ENCODE peak calls at places on chromosome 7, in four cellular contexts. J is heart left ventricle; Q is GM23248; M is CD8-positive, alpha-beta memory T cell. R is an unnamed sample.

GRCh38 chr7:24337180-24337579 is 53.2 kb downstream of the NPY start:
- DNase-seq in M (no peak), J (no peak), Q (no peak), R (no peak)

GRCh38 chr7:121278120-121279021 is 50.4 kb upstream of the WNT16 start:
- DNase-seq in Q (peak), M (no peak), J (no peak), R (no peak)

GRCh38 chr7:66554326-66554725 is 74.4 kb upstream of the KCTD7 start:
- DNase-seq in M (no peak), Q (peak), J (no peak), R (no peak)

GRCh38 chr7:130901209-130901783 is 167.3 kb upstream of the KLF14 start:
- DNase-seq in Q (peak), M (no peak), J (peak), R (peak)

GRCh38 chr7:13031481-13031880 is 344.0 kb downstream of the ARL4A start:
- DNase-seq in Q (peak), M (no peak), J (no peak), R (no peak)

GRCh38 chr7:2444476-2444875 is 31.7 kb downstream of the GRIFIN start:
- DNase-seq in M (no peak), Q (peak), J (peak), R (no peak)

GRCh38 chr7:74083928-74084721 is 521 bp downstream of the LIMK1 start:
- DNase-seq in J (no peak), M (no peak), Q (peak), R (no peak)

GRCh38 chr7:104096683-104097082 is 107.2 kb upstream of the RELN start:
- DNase-seq in J (no peak), Q (peak), M (no peak), R (no peak)

GRCh38 chr7:123583821-123584220 is 17.8 kb upstream of the ASB15 start:
- DNase-seq in Q (no peak), M (no peak), J (no peak), R (no peak)

GRCh38 chr7:37510043-37510634 is 61.5 kb upstream of the ELMO1 start:
- DNase-seq in Q (peak), M (peak), J (no peak), R (no peak)

GRCh38 chr7:150336746-150337145 is 4.7 kb downstream of the RARRES2 start:
- DNase-seq in Q (no peak), J (no peak), M (no peak), R (no peak)

GRCh38 chr7:50791921-50792341 is 9.2 kb upstream of the GRB10 start:
- DNase-seq in J (no peak), Q (peak), M (no peak), R (no peak)

DNA sequence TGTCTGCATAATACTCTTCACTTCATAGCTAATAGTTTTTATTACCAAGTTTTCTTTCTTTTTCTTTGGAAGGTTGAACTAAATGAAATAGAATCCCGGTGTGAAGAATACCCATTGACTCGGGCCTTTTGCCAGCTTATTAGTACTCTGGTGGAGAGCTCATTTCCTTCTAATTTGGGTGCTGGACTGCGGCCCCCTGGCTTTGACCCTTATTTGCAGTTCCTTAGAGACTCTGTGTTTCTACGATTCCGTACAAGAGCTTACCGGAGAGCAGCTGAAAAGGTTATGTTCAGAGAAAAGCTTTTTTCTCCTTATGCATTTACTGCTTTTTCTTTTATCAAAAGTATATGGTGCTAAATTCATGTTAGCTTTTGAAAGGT is 40.2 kb downstream of the NUP205 start:
- DNase-seq in M (no peak), Q (peak), J (no peak), R (peak)
- H3K27ac ChIP-seq in M (no peak), Q (no peak), J (no peak), R (peak)

DNA sequence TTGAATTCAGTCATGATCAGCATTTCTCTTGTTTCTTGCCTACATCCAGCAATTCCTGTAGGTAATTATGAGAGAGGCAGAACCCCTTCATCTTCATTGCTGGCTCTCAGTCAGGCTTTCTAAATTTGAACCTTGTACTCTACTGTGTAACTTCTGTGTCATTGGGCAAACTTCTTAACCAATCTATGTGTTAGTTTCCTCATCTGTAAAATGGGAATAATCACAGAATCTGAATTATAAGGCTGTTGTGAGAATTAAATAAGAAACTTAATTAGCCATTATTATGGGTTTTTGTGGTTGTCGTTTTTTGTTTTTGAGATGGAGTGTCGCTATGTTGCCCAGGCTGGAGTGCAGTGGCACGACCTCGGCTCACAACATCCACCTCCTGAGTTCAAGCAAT is 11.5 kb upstream of the GALNT11 start:
- DNase-seq in Q (no peak), J (no peak), M (no peak), R (no peak)
- H3K27ac ChIP-seq in Q (no peak), J (no peak), M (no peak), R (no peak)

DNA sequence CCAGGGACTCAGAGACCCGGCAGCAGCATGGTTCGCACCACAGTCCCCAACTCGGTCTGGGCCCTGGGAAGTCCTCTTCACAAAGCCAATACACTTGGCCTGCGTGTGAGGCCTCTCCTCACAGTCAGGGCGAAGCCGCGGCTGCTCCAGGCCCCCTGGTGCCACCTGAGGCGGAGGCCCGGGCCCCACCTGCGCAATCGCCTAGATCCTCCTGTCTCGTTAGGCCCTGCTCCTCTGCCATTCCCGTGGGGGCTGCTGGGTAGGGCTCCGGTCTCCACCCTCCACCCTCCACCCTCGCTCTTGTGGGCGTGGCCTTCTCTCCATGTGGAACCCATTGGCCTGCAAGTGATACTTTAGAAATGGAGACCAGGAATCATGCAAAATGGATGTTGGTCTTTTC is 553.3 kb downstream of the INHBA start:
- DNase-seq in M (no peak), Q (no peak), J (no peak), R (no peak)
- H3K27ac ChIP-seq in M (no peak), Q (no peak), J (no peak), R (no peak)

DNA sequence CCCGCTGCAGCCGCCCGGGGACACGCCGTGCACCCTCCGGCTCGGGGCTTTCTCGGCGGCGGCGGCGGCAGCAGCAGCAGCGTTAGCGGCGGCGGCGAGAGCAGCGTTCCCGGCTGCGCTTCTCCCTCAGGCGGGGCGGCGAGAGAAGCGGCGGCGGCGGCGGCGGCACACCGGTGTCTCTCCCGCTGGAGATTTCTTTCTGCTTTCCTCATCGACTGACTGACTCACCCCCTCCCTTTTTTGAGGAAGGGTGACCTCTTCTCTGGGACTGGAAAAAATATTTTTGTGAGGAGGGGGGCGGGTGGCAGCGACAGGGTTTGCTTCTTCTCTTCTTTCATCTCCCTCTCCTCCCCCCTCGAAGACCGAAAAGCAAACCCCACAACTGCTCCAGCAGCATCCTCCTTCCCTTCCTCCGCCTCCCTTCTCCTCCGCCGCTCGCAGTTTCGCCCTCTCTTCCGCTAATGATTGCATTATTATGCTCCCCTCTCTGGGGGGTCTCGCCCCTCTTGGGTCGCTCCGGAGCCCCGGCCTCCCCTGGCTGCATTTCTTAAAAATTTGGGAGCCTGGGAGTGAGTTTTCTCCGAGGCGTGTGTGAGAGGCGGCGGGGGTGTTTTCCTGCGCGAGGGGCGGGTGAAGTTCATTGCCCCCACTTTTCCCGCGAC is 343 bp downstream of the AUTS2 start:
- DNase-seq in Q (no peak), M (no peak), J (peak), R (no peak)
- H3K27ac ChIP-seq in Q (no peak), M (no peak), J (peak), R (peak)

DNA sequence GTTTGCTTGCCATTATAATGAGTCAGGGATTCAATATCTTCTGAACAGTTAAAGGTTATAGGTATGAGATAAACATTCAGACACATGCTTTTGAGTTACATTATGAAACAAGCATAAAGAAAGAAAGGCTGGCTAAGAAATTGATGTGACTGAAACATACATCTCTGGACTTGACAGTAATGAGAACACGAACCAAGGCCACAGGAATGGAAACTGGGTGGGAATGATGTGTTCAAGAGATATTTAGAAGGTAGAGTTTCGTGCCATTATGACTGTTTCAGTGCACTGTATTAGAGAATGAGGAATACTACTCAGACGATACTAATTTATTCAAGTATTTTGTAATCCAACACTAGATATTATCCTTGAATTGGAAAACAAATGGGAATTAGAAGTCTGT is 332.1 kb upstream of the MAGI2 start:
- DNase-seq in M (no peak), Q (peak), J (no peak), R (no peak)
- H3K27ac ChIP-seq in M (no peak), Q (peak), J (no peak), R (no peak)

GRCh38 chr7:107856806-107857540 is 34.0 kb upstream of the DLD start:
- DNase-seq in J (no peak), Q (no peak), M (peak), R (no peak)

GRCh38 chr7:107860241-107860961 is 30.6 kb upstream of the DLD start:
- DNase-seq in M (no peak), Q (no peak), J (no peak), R (no peak)

GRCh38 chr7:107854989-107855388 is 36.0 kb upstream of the DLD start:
- DNase-seq in M (no peak), J (no peak), Q (peak), R (no peak)

GRCh38 chr7:107858280-107858679 is 32.7 kb upstream of the DLD start:
- DNase-seq in J (no peak), M (no peak), Q (no peak), R (no peak)

GRCh38 chr7:107857541-107857912 is 33.5 kb upstream of the DLD start:
- DNase-seq in Q (peak), J (no peak), M (no peak), R (no peak)
- H3K27ac ChIP-seq in Q (no peak), J (no peak), M (peak), R (no peak)

DNA sequence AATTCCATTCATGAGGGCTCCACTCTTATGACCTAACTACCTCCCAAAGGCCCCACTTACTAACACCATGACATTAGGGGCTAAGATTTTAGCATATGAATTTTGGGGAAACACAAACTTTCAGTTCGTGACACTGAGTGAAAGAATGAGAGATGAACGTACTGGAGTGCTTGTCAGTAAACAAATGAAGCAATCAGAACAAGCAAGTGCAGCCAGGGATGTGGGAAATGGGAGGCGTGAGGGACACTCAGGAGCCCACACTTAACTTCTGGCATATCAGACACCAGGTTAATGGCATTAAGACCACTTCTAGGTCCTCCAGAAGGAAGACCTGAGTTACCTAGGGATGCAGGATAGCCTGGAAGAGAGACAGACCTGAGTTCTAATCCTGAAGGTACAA is 2.3 kb upstream of the MDFIC start:
- DNase-seq in M (no peak), J (no peak), Q (no peak), R (no peak)
- H3K27ac ChIP-seq in M (no peak), J (no peak), Q (no peak), R (no peak)